ENCODE peak calls at places on chromosome 12, in seven cellular contexts. K is ovary, G is fibroblast of villous mesenchyme, S is testis, C is HCT116, F is AG04449, L is fibroblast of lung. Z is an unnamed sample.

GRCh38 chr12:64525461-64526160 is 73.7 kb downstream of the TBK1 start:
- DNase-seq in S (no peak), C (no peak), K (no peak), L (peak), G (no peak), F (no peak), Z (no peak)

GRCh38 chr12:49545815-49546214 is 7.0 kb downstream of the KCNH3 start:
- DNase-seq in G (no peak), K (no peak), S (no peak), L (no peak), F (no peak), C (no peak), Z (no peak)

GRCh38 chr12:55728932-55729591 is at the start of gene CD63:
- DNase-seq in S (peak), C (no peak), K (peak), G (peak), F (no peak), L (peak), Z (peak)

GRCh38 chr12:128772249-128772648 is 51.5 kb downstream of the SLC15A4 start:
- DNase-seq in S (no peak), G (no peak), K (no peak), F (no peak), L (no peak), C (no peak), Z (no peak)

GRCh38 chr12:25692115-25693035 is 139.3 kb upstream of the LMNTD1 start:
- DNase-seq in C (no peak), G (peak), S (no peak), L (peak), F (peak), K (no peak), Z (peak)

GRCh38 chr12:29710104-29710503 is 73.6 kb downstream of the TMTC1 start:
- DNase-seq in F (no peak), C (no peak), G (no peak), L (peak), S (no peak), K (peak), Z (no peak)

GRCh38 chr12:124482901-124483799 is 84.3 kb downstream of the NCOR2 start:
- DNase-seq in K (no peak), F (no peak), L (no peak), S (no peak), C (no peak), G (no peak), Z (no peak)

GRCh38 chr12:130090564-130090963 is 71.7 kb upstream of the FZD10 start:
- DNase-seq in C (no peak), S (no peak), L (no peak), F (no peak), K (no peak), G (no peak), Z (no peak)

GRCh38 chr12:125203145-125203765 is 138.0 kb downstream of the AACS start:
- DNase-seq in C (no peak), L (no peak), G (no peak), K (no peak), S (no peak), F (no peak), Z (peak)

GRCh38 chr12:19799216-19799615 is 359.9 kb downstream of the AEBP2 start:
- DNase-seq in K (no peak), F (no peak), C (no peak), S (no peak), L (peak), G (no peak), Z (no peak)

GRCh38 chr12:19273482-19274330 is 144.2 kb downstream of the PLEKHA5 start:
- DNase-seq in L (peak), F (peak), K (peak), C (peak), S (peak), G (peak), Z (peak)

GRCh38 chr12:8913702-8914032 is 642 bp upstream of the PHC1 start:
- DNase-seq in F (no peak), S (no peak), L (peak), K (no peak), C (no peak), G (no peak), Z (peak)

GRCh38 chr12:47779943-47780504 is 7.0 kb downstream of the SLC48A1 start:
- DNase-seq in C (no peak), L (no peak), K (no peak), S (no peak), F (no peak), G (no peak), Z (no peak)

GRCh38 chr12:15534322-15534721 is 212.0 kb downstream of the PTPRO start:
- DNase-seq in F (no peak), G (peak), K (no peak), L (peak), S (no peak), C (no peak), Z (peak)

GRCh38 chr12:105120551-105120950 is 13.0 kb downstream of the WASHC4 start:
- DNase-seq in G (peak), L (peak), S (no peak), F (no peak), K (no peak), C (no peak), Z (peak)

GRCh38 chr12:88185988-88186387 is 43.9 kb downstream of the TMTC3 start:
- DNase-seq in G (peak), L (peak), S (no peak), C (peak), K (no peak), F (peak), Z (peak)

GRCh38 chr12:77388611-77389265 is 323.4 kb upstream of the E2F7 start:
- DNase-seq in L (peak), K (no peak), G (no peak), C (no peak), F (no peak), S (no peak), Z (no peak)

GRCh38 chr12:464484-465267 is 4.9 kb downstream of the B4GALNT3 start:
- DNase-seq in G (no peak), K (no peak), C (no peak), F (no peak), S (no peak), L (peak), Z (no peak)

GRCh38 chr12:99259040-99259934 is 388.3 kb upstream of the GARIN6 start:
- DNase-seq in F (no peak), G (no peak), L (peak), C (no peak), S (no peak), K (no peak), Z (no peak)

GRCh38 chr12:91859347-91859746 is 286.3 kb downstream of the BTG1 start:
- DNase-seq in C (no peak), G (no peak), F (no peak), K (no peak), L (no peak), S (no peak), Z (no peak)

GRCh38 chr12:125382896-125383295 is 317.7 kb downstream of the AACS start:
- DNase-seq in F (no peak), G (no peak), K (no peak), L (no peak), C (no peak), S (no peak), Z (no peak)

GRCh38 chr12:46963977-46964376 is 115.4 kb upstream of the PCED1B start:
- DNase-seq in F (no peak), C (no peak), G (peak), K (no peak), S (peak), L (peak), Z (peak)

GRCh38 chr12:93645702-93646101 is 31.5 kb upstream of the CRADD start:
- DNase-seq in L (peak), S (no peak), C (no peak), K (no peak), F (no peak), G (peak), Z (peak)

GRCh38 chr12:13435535-13435934 is 239.0 kb downstream of the EMP1 start:
- DNase-seq in L (no peak), F (no peak), S (no peak), K (no peak), C (no peak), G (no peak), Z (no peak)

GRCh38 chr12:68263366-68263765 is 10.0 kb upstream of the IL22 start:
- DNase-seq in G (peak), L (peak), F (no peak), C (no peak), S (no peak), K (no peak), Z (peak)

GRCh38 chr12:64625243-64626077 is 15.2 kb downstream of the RASSF3 start:
- DNase-seq in C (peak), G (peak), F (peak), L (peak), K (peak), S (peak), Z (peak)

GRCh38 chr12:104701756-104702155 is 245.0 kb downstream of the CHST11 start:
- DNase-seq in K (no peak), F (no peak), L (no peak), G (no peak), S (no peak), C (no peak), Z (no peak)

GRCh38 chr12:104526751-104527150 is 70.0 kb downstream of the CHST11 start:
- DNase-seq in F (no peak), G (no peak), C (no peak), L (no peak), S (no peak), K (no peak), Z (no peak)

GRCh38 chr12:59737725-59738463 is 142.1 kb downstream of the SLC16A7 start:
- DNase-seq in S (no peak), G (peak), K (no peak), L (peak), F (no peak), C (no peak), Z (peak)

GRCh38 chr12:108560752-108561719 is at the start of gene SART3:
- DNase-seq in K (peak), S (peak), C (peak), L (peak), G (peak), F (no peak), Z (peak)

GRCh38 chr12:81815611-81816010 is 56.5 kb upstream of the PPFIA2 start:
- DNase-seq in C (no peak), S (no peak), K (no peak), F (no peak), L (peak), G (no peak), Z (no peak)

GRCh38 chr12:19855876-19856275 is 416.6 kb downstream of the AEBP2 start:
- DNase-seq in G (no peak), L (no peak), K (no peak), F (no peak), S (no peak), C (no peak), Z (no peak)

GRCh38 chr12:101802486-101802885 is 28.3 kb downstream of the GNPTAB start:
- DNase-seq in F (no peak), S (no peak), L (no peak), C (no peak), G (no peak), K (no peak), Z (no peak)

GRCh38 chr12:122085571-122085970 is 7.0 kb downstream of the MLXIP start:
- DNase-seq in K (no peak), F (no peak), C (no peak), G (no peak), S (no peak), L (no peak), Z (no peak)

GRCh38 chr12:4451694-4452093 is 6.1 kb upstream of the FGF6 start:
- DNase-seq in G (no peak), L (no peak), S (no peak), F (no peak), K (no peak), C (no peak), Z (no peak)

GRCh38 chr12:125185311-125185739 is 120.1 kb downstream of the AACS start:
- DNase-seq in L (no peak), G (peak), F (no peak), K (no peak), S (peak), C (no peak), Z (peak)

GRCh38 chr12:132558861-132559623 is 51.3 kb downstream of the LRCOL1 start:
- DNase-seq in C (no peak), L (no peak), F (no peak), G (no peak), S (no peak), K (no peak), Z (no peak)

GRCh38 chr12:122368361-122369073 is 54.0 kb downstream of the CLIP1 start:
- DNase-seq in S (peak), G (peak), F (no peak), K (no peak), C (no peak), L (peak), Z (peak)

GRCh38 chr12:59149995-59150642 is 229.8 kb upstream of the LRIG3 start:
- DNase-seq in C (peak), G (peak), L (peak), K (no peak), S (peak), F (peak), Z (peak)

GRCh38 chr12:116319851-116320621 is 42.5 kb upstream of the MED13L start:
- DNase-seq in S (peak), C (no peak), G (peak), K (peak), F (peak), L (peak), Z (peak)
- H3K4me3 ChIP-seq in S (no peak), C (no peak), G (no peak), K (no peak), F (peak), L (peak), Z (no peak)

GRCh38 chr12:131130311-131130911 is 176.7 kb downstream of the ADGRD1 start:
- DNase-seq in K (no peak), F (no peak), C (no peak), S (no peak), L (no peak), G (no peak), Z (no peak)

GRCh38 chr12:131128556-131128955 is 174.8 kb downstream of the ADGRD1 start:
- DNase-seq in S (no peak), K (no peak), G (no peak), L (no peak), C (no peak), F (no peak), Z (no peak)

GRCh38 chr12:131131077-131131807 is 177.5 kb downstream of the ADGRD1 start:
- DNase-seq in C (no peak), S (no peak), F (no peak), L (no peak), G (no peak), K (no peak), Z (no peak)

GRCh38 chr12:131131808-131132117 is 178.1 kb downstream of the ADGRD1 start:
- DNase-seq in L (no peak), F (no peak), S (peak), K (no peak), G (no peak), C (no peak), Z (no peak)

DNA sequence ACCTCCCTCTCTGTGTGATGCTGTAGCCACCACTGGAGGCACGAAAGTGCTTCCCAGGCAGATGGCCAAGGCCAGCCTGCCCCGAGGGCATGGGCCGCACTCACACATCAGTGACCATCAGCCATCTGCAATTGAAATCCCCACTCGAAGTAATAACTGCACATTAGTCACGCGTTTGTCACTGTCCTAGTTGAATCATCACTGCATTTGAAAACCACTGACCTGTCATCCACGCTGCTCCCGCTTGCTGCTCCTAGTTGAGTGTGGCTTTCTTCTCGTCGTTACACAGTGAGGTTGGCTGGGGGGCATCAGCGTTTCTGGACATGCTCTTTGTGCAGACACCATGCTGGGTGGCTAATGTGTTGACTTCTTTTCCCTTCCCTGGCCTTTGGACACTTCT is 176.1 kb downstream of the ADGRD1 start:
- DNase-seq in S (no peak), L (no peak), F (no peak), K (no peak), C (no peak), G (no peak), Z (no peak)
- TF ChIP-seq CTCF in S (no peak), L (no peak), F (no peak), K (no peak), C (no peak), G (no peak), Z (no peak)

GRCh38 chr12:75634244-75635222 is 123.1 kb upstream of the KRR1 start:
- DNase-seq in S (no peak), G (no peak), K (no peak), F (no peak), C (no peak), L (peak), Z (peak)
- H3K4me3 ChIP-seq in S (no peak), G (no peak), K (no peak), F (no peak), C (no peak), L (no peak), Z (no peak)

GRCh38 chr12:6843118-6843902 is 2.6 kb downstream of the GNB3 start:
- DNase-seq in F (no peak), L (no peak), S (no peak), G (no peak), C (no peak), K (no peak), Z (no peak)
- TF ChIP-seq CTCF in F (no peak), L (no peak), S (no peak), G (no peak), C (no peak), K (no peak), Z (no peak)

GRCh38 chr12:23088594-23088993 is 463.6 kb downstream of the ETNK1 start:
- DNase-seq in C (no peak), F (no peak), K (no peak), G (no peak), S (no peak), L (no peak), Z (no peak)

GRCh38 chr12:23098110-23099049 is 473.4 kb downstream of the ETNK1 start:
- DNase-seq in K (no peak), C (no peak), L (peak), G (no peak), S (no peak), F (no peak), Z (no peak)

GRCh38 chr12:23096321-23096720 is 471.4 kb downstream of the ETNK1 start:
- DNase-seq in G (no peak), S (no peak), K (no peak), C (no peak), F (no peak), L (peak), Z (no peak)

GRCh38 chr12:23099104-23099503 is 474.1 kb downstream of the ETNK1 start:
- DNase-seq in F (no peak), G (no peak), S (no peak), K (no peak), L (no peak), C (no peak), Z (no peak)

DNA sequence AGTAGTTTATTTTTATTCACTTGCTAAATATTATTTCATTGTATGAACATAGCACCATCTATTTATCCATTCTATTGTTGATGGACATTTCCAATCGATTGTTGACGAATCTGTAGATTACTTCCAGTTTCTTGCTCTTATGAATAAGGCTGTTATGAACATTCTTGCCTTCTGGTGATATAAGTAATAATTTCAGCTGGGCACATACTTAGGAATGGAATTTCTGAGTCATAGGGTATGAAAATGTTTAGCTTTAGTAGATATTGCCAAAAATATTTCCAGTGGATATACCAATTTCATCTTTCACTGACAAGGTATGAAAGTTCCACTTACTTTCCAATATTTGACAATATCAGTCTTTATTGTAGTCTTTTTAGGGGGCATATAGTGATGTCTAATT is 468.5 kb downstream of the ETNK1 start:
- DNase-seq in F (no peak), K (no peak), C (no peak), L (peak), G (no peak), S (no peak), Z (peak)
- H3K4me3 ChIP-seq in F (no peak), K (no peak), C (no peak), L (no peak), G (no peak), S (no peak), Z (no peak)

GRCh38 chr12:116665666-116666304 is 72.1 kb downstream of the SPRING1 start:
- DNase-seq in K (no peak), S (no peak), L (no peak), C (no peak), G (no peak), F (no peak), Z (no peak)

GRCh38 chr12:116659771-116660481 is 77.9 kb downstream of the SPRING1 start:
- DNase-seq in F (no peak), K (no peak), C (peak), G (no peak), S (no peak), L (peak), Z (no peak)

GRCh38 chr12:116666305-116666673 is 71.6 kb downstream of the SPRING1 start:
- DNase-seq in L (no peak), C (no peak), F (no peak), S (no peak), G (no peak), K (no peak), Z (no peak)

GRCh38 chr12:116661341-116661740 is 76.5 kb downstream of the SPRING1 start:
- DNase-seq in S (peak), G (no peak), K (no peak), F (no peak), L (no peak), C (no peak), Z (no peak)

DNA sequence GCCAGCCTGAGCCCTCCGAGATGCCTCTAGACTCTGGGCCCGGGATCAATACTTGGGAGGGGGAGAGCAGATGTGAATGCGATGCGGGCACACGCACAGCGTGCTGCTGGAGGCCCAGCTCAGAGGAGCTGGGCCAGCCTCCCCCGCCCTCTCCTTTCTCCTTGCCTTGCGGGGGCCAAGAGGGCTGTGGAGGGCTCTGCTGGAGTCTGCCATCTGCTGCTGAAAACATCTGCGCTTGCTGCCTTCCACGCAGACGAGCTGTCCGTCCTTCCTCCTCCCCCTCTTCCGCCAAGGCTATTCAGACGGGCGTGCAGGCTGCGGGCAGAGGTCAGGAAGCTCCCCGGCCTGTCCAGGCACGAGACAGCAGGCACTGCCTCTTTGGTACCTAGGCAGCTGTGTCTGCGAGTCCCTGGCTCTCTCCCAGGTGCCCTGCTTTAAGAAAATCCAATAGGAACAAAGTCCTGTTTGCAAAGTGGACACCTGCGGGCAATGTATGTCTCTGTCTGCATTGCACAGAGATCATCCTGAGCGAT is 75.2 kb downstream of the SPRING1 start:
- DNase-seq in G (peak), K (peak), S (peak), C (no peak), L (peak), F (no peak), Z (peak)
- TF ChIP-seq CTCF in G (no peak), K (no peak), S (no peak), C (no peak), L (no peak), F (peak), Z (peak)

GRCh38 chr12:32400866-32401265 is 1.5 kb downstream of the FGD4 start:
- DNase-seq in K (no peak), L (no peak), F (no peak), C (no peak), G (no peak), S (no peak), Z (no peak)
- H3K4me3 ChIP-seq in K (peak), L (peak), F (no peak), C (peak), G (no peak), S (peak), Z (peak)

DNA sequence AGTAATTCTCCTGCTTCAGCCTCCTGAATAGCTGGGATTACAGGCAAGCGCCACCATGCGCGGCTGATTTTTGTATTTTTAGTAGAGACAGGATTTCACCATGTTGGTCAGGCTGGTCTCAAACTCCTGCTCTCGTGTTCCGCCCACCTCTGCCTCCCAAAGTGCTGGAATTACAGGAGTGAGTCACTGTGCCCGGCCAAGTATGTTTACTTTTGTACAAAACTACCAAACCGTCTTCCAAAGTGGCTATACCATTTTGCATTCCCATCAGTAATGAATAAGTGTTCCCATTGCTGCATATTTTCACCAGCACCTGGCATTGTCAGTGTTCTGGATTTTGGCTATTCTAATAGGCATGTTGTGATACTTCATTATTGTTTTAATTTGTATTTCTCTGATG is 8.4 kb upstream of the KRT6A start:
- DNase-seq in S (no peak), G (no peak), K (no peak), F (no peak), C (no peak), L (peak), Z (no peak)
- TF ChIP-seq CTCF in S (no peak), G (no peak), K (no peak), F (no peak), C (no peak), L (no peak), Z (no peak)

Z was measured in choroid plexus epithelial cell.